ENCODE peak calls at places on chromosomes 12 and 14, in six cellular contexts. I, X, Y, A, N and Z are unnamed samples.

GRCh38 chr14:68862954-68863594 is 70.2 kb upstream of the ZFP36L1 start:
- DNase-seq in I (peak), X (peak), Y (peak), A (peak), N (peak), Z (peak)

GRCh38 chr14:22390195-22390594 is 198.8 kb downstream of the DAD1 start:
- DNase-seq in I (no peak), X (no peak), Y (no peak), A (no peak), N (no peak), Z (no peak)

GRCh38 chr12:68451261-68452091 is 119.3 kb upstream of the MDM1 start:
- DNase-seq in I (peak), X (peak), Y (peak), A (no peak), N (no peak), Z (peak)

GRCh38 chr14:26199599-26200370 is 398.0 kb downstream of the NOVA1 start:
- DNase-seq in I (peak), X (peak), Y (no peak), A (no peak), N (no peak), Z (peak)

GRCh38 chr14:88189040-88189839 is 133.8 kb downstream of the KCNK10 start:
- DNase-seq in I (peak), X (peak), Y (peak), A (no peak), N (no peak), Z (peak)

GRCh38 chr12:95224202-95225170 is 6.9 kb downstream of the VEZT start:
- DNase-seq in I (peak), X (peak), Y (no peak), A (no peak), N (no peak), Z (peak)

GRCh38 chr14:33035795-33036194 is 97.1 kb downstream of the NPAS3 start:
- DNase-seq in I (no peak), X (no peak), Y (no peak), A (no peak), N (no peak), Z (no peak)

GRCh38 chr12:103665971-103666370 is 78.9 kb downstream of the STAB2 start:
- DNase-seq in I (no peak), X (no peak), Y (no peak), A (no peak), N (no peak), Z (no peak)

GRCh38 chr14:45251912-45252311 is 1.1 kb downstream of the MIS18BP1 start:
- DNase-seq in I (peak), X (peak), Y (no peak), A (no peak), N (no peak), Z (peak)

GRCh38 chr12:121467638-121468403 is 67.9 kb downstream of the RNF34 start:
- DNase-seq in I (no peak), X (peak), Y (peak), A (no peak), N (peak), Z (no peak)

GRCh38 chr14:41817626-41818025 is 210.9 kb downstream of the LRFN5 start:
- DNase-seq in I (peak), X (peak), Y (no peak), A (no peak), N (no peak), Z (no peak)

GRCh38 chr12:40907115-40907521 is 214.9 kb downstream of the CNTN1 start:
- DNase-seq in I (peak), X (no peak), Y (no peak), A (no peak), N (no peak), Z (no peak)

GRCh38 chr12:7016958-7017571 is 1.2 kb downstream of the LPCAT3 start:
- DNase-seq in I (no peak), X (no peak), Y (no peak), A (no peak), N (no peak), Z (no peak)

GRCh38 chr12:31590730-31591307 is at the start of gene DENND5B:
- DNase-seq in I (peak), X (peak), Y (peak), A (peak), N (peak), Z (peak)

GRCh38 chr12:51525518-51525917 is 65.5 kb upstream of the SCN8A start:
- DNase-seq in I (no peak), X (no peak), Y (no peak), A (no peak), N (no peak), Z (no peak)

GRCh38 chr12:122473543-122474323 is 27.0 kb downstream of the ZCCHC8 start:
- DNase-seq in I (peak), X (peak), Y (no peak), A (no peak), N (no peak), Z (no peak)

GRCh38 chr12:78698747-78699146 is 165.8 kb upstream of the SYT1 start:
- DNase-seq in I (peak), X (no peak), Y (no peak), A (no peak), N (no peak), Z (peak)

GRCh38 chr14:103008126-103008525 is 49.2 kb downstream of the CDC42BPB start:
- DNase-seq in I (no peak), X (no peak), Y (no peak), A (no peak), N (peak), Z (no peak)

GRCh38 chr14:41558527-41558926 is 48.1 kb upstream of the LRFN5 start:
- DNase-seq in I (no peak), X (no peak), Y (no peak), A (no peak), N (no peak), Z (no peak)

GRCh38 chr12:3348055-3348454 is 142.9 kb upstream of the PRMT8 start:
- DNase-seq in I (no peak), X (no peak), Y (no peak), A (no peak), N (no peak), Z (no peak)

GRCh38 chr14:24429395-24430142 is at the start of the genes CBLN3 and KHNYN:
- DNase-seq in I (peak), X (peak), Y (peak), A (peak), N (peak), Z (peak)

GRCh38 chr14:24431569-24432258 is 2.0 kb downstream of the KHNYN start:
- DNase-seq in I (peak), X (peak), Y (peak), A (peak), N (peak), Z (peak)

GRCh38 chr14:24430682-24431568 is 1.2 kb downstream of the KHNYN start:
- DNase-seq in I (peak), X (peak), Y (no peak), A (peak), N (peak), Z (peak)

GRCh38 chr14:24428628-24429394 is 657 bp downstream of the CBLN3 start:
- DNase-seq in I (no peak), X (no peak), Y (no peak), A (no peak), N (no peak), Z (no peak)

DNA sequence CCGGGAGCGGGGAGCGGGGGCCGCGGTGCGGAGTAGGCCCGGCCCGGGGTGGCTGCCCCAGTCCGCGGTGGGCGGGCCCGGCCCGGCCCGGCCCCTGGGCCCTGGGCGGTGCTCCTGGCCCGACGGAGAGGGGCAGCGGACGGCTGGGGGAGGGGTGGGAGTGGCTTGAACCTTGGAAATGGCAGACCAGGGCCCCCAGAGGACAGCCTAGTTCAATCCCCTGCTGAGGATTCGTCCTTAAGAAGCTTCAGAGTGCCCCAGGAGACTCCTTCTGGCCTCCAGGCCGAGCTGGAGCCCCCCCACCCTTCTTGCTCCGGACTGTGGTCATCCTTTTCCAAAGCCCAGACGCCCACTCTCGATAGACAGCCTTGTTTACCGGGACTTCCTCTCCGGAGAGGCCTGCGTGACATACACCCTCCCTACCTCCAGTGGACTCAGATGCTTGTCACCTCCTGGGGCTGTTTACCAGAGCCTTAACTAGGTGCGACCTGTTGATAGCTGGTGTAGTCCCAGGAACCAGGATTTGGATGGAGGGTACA is 458 bp downstream of the KHNYN start:
- DNase-seq in I (peak), X (peak), Y (peak), A (peak), N (peak), Z (peak)
- TF ChIP-seq CTCF in I (no peak), X (no peak), Y (no peak), A (no peak), N (no peak), Z (no peak)

GRCh38 chr14:76918176-76918750 is 92.1 kb downstream of the LRRC74A start:
- DNase-seq in I (peak), X (peak), Y (peak), A (peak), N (peak), Z (peak)
- H3K4me3 ChIP-seq in I (peak), X (no peak), Y (no peak), A (no peak), N (no peak), Z (peak)

GRCh38 chr14:29521526-29522137 is 406.0 kb downstream of the PRKD1 start:
- DNase-seq in I (peak), X (peak), Y (no peak), A (no peak), N (no peak), Z (peak)
- TF ChIP-seq CTCF in I (peak), X (peak), Y (no peak), A (no peak), N (no peak), Z (peak)

GRCh38 chr12:132430838-132431826 is 58.8 kb upstream of the FBRSL1 start:
- DNase-seq in I (no peak), X (no peak), Y (no peak), A (peak), N (no peak), Z (no peak)
- H3K4me3 ChIP-seq in I (no peak), X (no peak), Y (no peak), A (no peak), N (no peak), Z (no peak)

DNA sequence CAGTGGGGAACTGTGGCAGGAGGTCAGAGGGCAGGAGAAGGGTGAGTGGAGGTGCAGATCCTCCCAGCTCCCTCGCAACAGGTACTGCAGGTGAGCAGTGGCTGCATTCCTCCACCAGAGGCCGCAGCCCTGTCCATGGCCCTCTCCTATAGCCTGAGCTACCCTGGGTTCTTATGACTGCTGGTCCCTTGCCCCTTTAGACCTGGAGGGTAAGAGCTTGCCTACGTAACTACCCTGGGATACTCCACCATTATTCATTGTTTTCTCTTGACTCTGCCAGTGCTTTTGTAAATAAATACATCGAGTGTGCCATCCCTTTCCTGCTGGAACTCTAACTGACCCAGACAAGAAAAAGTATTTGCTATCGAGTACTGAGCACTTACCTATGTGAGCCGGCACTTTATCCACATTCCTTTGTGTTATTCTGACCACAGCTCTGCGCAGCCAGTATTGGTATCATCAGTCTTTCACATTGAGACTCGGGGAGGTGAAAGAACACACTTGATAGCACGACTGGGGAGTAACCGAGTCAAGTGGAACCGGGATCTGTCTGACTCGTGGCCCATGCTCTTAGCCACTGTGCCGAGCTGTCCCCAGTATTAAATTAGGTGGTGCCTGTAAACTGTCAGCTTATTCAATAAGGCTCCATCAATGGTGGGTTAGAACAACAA is 38.5 kb downstream of the LTBP2 start:
- DNase-seq in I (no peak), X (no peak), Y (no peak), A (no peak), N (no peak), Z (no peak)
- TF ChIP-seq CTCF in I (no peak), X (no peak), Y (no peak), A (no peak), N (no peak), Z (no peak)

DNA sequence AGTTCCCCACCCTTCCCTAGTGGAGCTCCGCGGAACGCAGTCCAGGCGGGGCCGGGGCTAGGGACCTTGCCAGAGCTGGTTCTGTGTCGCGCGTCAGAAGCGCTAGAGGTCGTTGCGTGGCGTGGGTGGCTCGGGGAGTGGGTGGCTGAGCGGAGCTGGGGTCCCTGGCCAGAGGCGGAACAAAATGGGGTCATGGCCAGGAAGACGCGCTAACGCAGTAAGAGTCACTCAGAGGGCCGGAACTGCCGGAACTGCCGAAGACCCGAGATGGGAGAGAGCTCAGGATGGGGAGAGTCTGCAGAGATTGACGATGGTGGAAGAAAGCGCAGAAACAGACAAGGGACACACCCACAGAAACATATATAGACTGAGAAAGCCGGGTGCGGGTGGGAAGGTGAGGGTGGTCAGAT is 4.8 kb downstream of the DGKA start:
- DNase-seq in I (no peak), X (peak), Y (peak), A (peak), N (peak), Z (no peak)
- H3K4me3 ChIP-seq in I (peak), X (no peak), Y (no peak), A (no peak), N (peak), Z (peak)

GRCh38 chr12:53427905-53428594 is 4.4 kb downstream of the AMHR2 start:
- DNase-seq in I (peak), X (peak), Y (no peak), A (no peak), N (no peak), Z (peak)

GRCh38 chr12:53428741-53429140 is 5.1 kb downstream of the AMHR2 start:
- DNase-seq in I (no peak), X (no peak), Y (no peak), A (no peak), N (no peak), Z (no peak)

GRCh38 chr12:53423597-53423996 is at the start of gene AMHR2:
- DNase-seq in I (no peak), X (no peak), Y (no peak), A (no peak), N (no peak), Z (no peak)

GRCh38 chr12:53424626-53425514 is 1.2 kb downstream of the AMHR2 start:
- DNase-seq in I (no peak), X (peak), Y (peak), A (no peak), N (no peak), Z (no peak)

DNA sequence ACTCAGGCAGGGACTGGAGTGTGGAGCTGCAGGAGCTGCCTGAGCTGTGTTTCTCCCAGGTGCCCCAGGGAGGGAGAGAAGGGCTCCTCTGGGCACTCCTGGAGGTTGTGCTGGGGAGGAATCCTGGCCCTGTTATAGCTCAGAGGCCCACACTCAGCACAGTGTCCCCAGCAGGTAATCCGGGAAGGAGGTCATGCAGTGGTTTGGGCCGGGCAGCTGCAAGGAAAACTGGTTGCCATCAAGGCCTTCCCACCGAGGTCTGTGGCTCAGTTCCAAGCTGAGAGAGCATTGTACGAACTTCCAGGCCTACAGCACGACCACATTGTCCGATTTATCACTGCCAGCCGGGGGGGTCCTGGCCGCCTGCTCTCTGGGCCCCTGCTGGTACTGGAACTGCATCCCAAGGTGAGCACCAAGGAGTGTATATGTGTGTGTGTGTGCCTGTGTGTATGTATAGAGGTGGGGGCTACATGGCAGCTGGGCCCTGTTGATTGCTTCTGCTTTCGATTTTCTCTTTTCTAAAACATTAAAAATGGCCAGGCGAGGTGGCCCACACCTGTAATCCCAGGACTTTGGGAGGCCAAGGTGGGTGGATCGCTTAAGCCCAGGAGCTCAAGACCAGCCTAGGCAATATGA is 2.0 kb downstream of the AMHR2 start:
- DNase-seq in I (no peak), X (peak), Y (peak), A (no peak), N (no peak), Z (no peak)
- TF ChIP-seq CTCF in I (no peak), X (no peak), Y (no peak), A (no peak), N (no peak), Z (no peak)

GRCh38 chr12:75751769-75752471 is 240.5 kb upstream of the KRR1 start:
- DNase-seq in I (peak), X (no peak), Y (no peak), A (no peak), N (no peak), Z (no peak)

GRCh38 chr12:75747572-75747995 is 236.2 kb upstream of the KRR1 start:
- DNase-seq in I (peak), X (peak), Y (no peak), A (no peak), N (no peak), Z (peak)

GRCh38 chr12:75754698-75755097 is 243.3 kb upstream of the KRR1 start:
- DNase-seq in I (peak), X (no peak), Y (no peak), A (no peak), N (no peak), Z (no peak)

GRCh38 chr12:75754141-75754540 is 242.7 kb upstream of the KRR1 start:
- DNase-seq in I (peak), X (no peak), Y (no peak), A (no peak), N (no peak), Z (no peak)

DNA sequence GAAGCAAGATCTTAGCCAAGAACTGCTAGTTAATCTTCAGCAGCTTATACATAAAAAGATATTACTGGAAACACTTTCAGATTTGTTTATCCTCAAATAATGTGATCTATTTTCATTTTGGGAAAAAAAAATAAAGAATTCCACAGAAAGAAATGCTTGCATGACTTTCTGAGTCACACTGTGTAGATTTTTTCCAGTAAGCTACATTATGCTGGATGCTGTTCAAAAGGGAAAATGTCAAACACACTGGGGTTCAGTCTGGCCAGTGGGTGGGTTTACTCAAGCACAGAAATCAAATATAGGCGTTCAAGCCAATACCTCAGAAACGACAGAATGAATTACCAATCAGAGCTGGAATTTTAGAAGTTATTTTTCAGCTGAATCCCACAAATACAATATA is 239.5 kb upstream of the KRR1 start:
- DNase-seq in I (peak), X (peak), Y (no peak), A (no peak), N (no peak), Z (peak)
- H3K4me3 ChIP-seq in I (no peak), X (no peak), Y (no peak), A (no peak), N (no peak), Z (no peak)

DNA sequence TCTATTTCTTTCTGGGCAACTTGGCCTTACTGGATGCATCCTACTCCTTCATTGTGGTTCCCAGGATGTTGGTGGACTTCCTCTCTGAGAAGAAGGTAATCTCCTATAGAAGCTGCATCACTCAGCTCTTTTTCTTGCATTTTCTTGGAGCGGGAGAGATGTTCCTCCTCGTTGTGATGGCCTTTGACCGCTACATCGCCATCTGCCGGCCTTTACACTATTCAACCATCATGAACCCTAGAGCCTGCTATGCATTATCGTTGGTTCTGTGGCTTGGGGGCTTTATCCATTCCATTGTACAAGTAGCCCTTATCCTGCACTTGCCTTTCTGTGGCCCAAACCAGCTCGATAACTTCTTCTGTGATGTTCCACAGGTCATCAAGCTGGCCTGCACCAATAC is 5.3 kb downstream of the OR4N5 start:
- DNase-seq in I (no peak), X (no peak), Y (no peak), A (no peak), N (no peak), Z (no peak)
- TF ChIP-seq CTCF in I (no peak), X (no peak), Y (no peak), A (no peak), N (no peak), Z (no peak)

GRCh38 chr14:90484291-90484690 is 87.5 kb downstream of the CALM1 start:
- DNase-seq in I (no peak), X (no peak), Y (no peak), A (no peak), N (no peak), Z (no peak)
- H3K4me3 ChIP-seq in I (no peak), X (no peak), Y (no peak), A (no peak), N (no peak), Z (no peak)